ENCODE peak calls at places on chromosome 5, in seven cellular contexts. R, W, M, Y, N, Q and P are unnamed samples.

GRCh38 chr5:148070621-148071020 is 6.8 kb downstream of the SPINK5 start:
- DNase-seq in R (no peak), W (no peak), M (no peak), Y (no peak), N (no peak), Q (no peak), P (no peak)

GRCh38 chr5:1033606-1034420 is 25.2 kb downstream of the NKD2 start:
- DNase-seq in R (no peak), W (no peak), M (no peak), Y (no peak), N (no peak), Q (no peak), P (peak; percentile 8)

GRCh38 chr5:83724915-83725314 is 4.3 kb upstream of the HAPLN1 start:
- DNase-seq in R (peak; percentile 24), W (no peak), M (no peak), Y (no peak), N (no peak), Q (peak; percentile 30), P (no peak)

GRCh38 chr5:125093776-125094175 is 347.3 kb upstream of the ZNF608 start:
- DNase-seq in R (no peak), W (peak; percentile 85), M (no peak), Y (no peak), N (no peak), Q (peak; percentile 91), P (no peak)

GRCh38 chr5:1908931-1909330 is 26.2 kb upstream of the IRX4 start:
- DNase-seq in R (no peak), W (no peak), M (no peak), Y (no peak), N (no peak), Q (no peak), P (no peak)

GRCh38 chr5:67090593-67090992 is 106.0 kb downstream of the CD180 start:
- DNase-seq in R (no peak), W (no peak), M (no peak), Y (no peak), N (no peak), Q (no peak), P (no peak)

GRCh38 chr5:20469792-20470191 is 481.8 kb upstream of the CDH18 start:
- DNase-seq in R (no peak), W (no peak), M (no peak), Y (no peak), N (no peak), Q (no peak), P (no peak)

GRCh38 chr5:53092242-53092641 is 17.3 kb downstream of the MOCS2 start:
- DNase-seq in R (no peak), W (no peak), M (no peak), Y (no peak), N (no peak), Q (no peak), P (no peak)

GRCh38 chr5:40401965-40402364 is 277.8 kb upstream of the PTGER4 start:
- DNase-seq in R (no peak), W (peak; percentile 13), M (no peak), Y (no peak), N (peak; percentile 56), Q (peak; percentile 93), P (no peak)

GRCh38 chr5:138271281-138271680 is 3.1 kb downstream of the GFRA3 start:
- DNase-seq in R (no peak), W (no peak), M (no peak), Y (no peak), N (no peak), Q (no peak), P (no peak)

GRCh38 chr5:88786217-88786560 is 96.8 kb downstream of the MEF2C start:
- DNase-seq in R (no peak), W (peak; percentile 76), M (no peak), Y (no peak), N (no peak), Q (no peak), P (no peak)

GRCh38 chr5:38666668-38667498 is 110.4 kb upstream of the LIFR start:
- DNase-seq in R (peak; percentile 48), W (peak; percentile 26), M (no peak), Y (peak; percentile 25), N (peak; percentile 8), Q (peak; percentile 54), P (peak; percentile 34)

GRCh38 chr5:68270576-68270975 is 55.0 kb downstream of the PIK3R1 start:
- DNase-seq in R (no peak), W (no peak), M (no peak), Y (no peak), N (no peak), Q (no peak), P (no peak)

GRCh38 chr5:69042915-69043795 is 50.7 kb upstream of the SLC30A5 start:
- DNase-seq in R (peak; percentile 89), W (peak; percentile 91), M (peak; percentile 73), Y (peak; percentile 76), N (peak; percentile 80), Q (peak; percentile 89), P (peak; percentile 68)

GRCh38 chr5:163024936-163025335 is 412.5 kb upstream of the CCNG1 start:
- DNase-seq in R (no peak), W (no peak), M (no peak), Y (no peak), N (no peak), Q (no peak), P (no peak)

GRCh38 chr5:67120032-67120431 is 76.6 kb downstream of the CD180 start:
- DNase-seq in R (no peak), W (no peak), M (no peak), Y (no peak), N (no peak), Q (no peak), P (no peak)

GRCh38 chr5:123207852-123208251 is 118.8 kb downstream of the PRDM6 start:
- DNase-seq in R (no peak), W (no peak), M (no peak), Y (no peak), N (no peak), Q (peak; percentile 14), P (no peak)

GRCh38 chr5:137629646-137630045 is 106.2 kb downstream of the KLHL3 start:
- DNase-seq in R (peak; percentile 80), W (peak; percentile 54), M (no peak), Y (peak; percentile 30), N (no peak), Q (peak; percentile 67), P (no peak)

GRCh38 chr5:160166973-160167622 is 47.8 kb upstream of the PWWP2A start:
- DNase-seq in R (peak; percentile 53), W (no peak), M (no peak), Y (peak; percentile 36), N (no peak), Q (no peak), P (no peak)

GRCh38 chr5:61737991-61738390 is 405.9 kb downstream of the ZSWIM6 start:
- DNase-seq in R (no peak), W (no peak), M (no peak), Y (no peak), N (no peak), Q (no peak), P (no peak)

GRCh38 chr5:177103523-177104253 is 17.0 kb downstream of the FGFR4 start:
- DNase-seq in R (no peak), W (no peak), M (no peak), Y (no peak), N (no peak), Q (no peak), P (no peak)

GRCh38 chr5:134101686-134102439 is 12.6 kb upstream of the TCF7 start:
- DNase-seq in R (peak; percentile 83), W (no peak), M (peak; percentile 74), Y (peak; percentile 47), N (peak; percentile 88), Q (peak; percentile 48), P (peak; percentile 70)

GRCh38 chr5:44260793-44261192 is 128.4 kb downstream of the FGF10 start:
- DNase-seq in R (no peak), W (no peak), M (no peak), Y (no peak), N (no peak), Q (no peak), P (no peak)

GRCh38 chr5:133381571-133382365 is 230.6 kb downstream of the FSTL4 start:
- DNase-seq in R (no peak), W (no peak), M (no peak), Y (no peak), N (no peak), Q (no peak), P (no peak)

GRCh38 chr5:55331321-55331720 is 23.5 kb downstream of the MTREX start:
- DNase-seq in R (no peak), W (no peak), M (no peak), Y (no peak), N (no peak), Q (no peak), P (no peak)